ENCODE peak calls at places on chromosome 14, in seven cellular contexts. Z is Right ventricle myocardium inferior, Y is thoracic aorta, R is NCI-H1694 treated with DMSO at 0.1 percent for 48 hours, Q is spleen, C is esophagus muscularis mucosa, J is GM12891. E is an unnamed sample.

GRCh38 chr14:93775744-93776143 is 12.5 kb downstream of the PRIMA1 start:
- DNase-seq in Z (no peak), Q (no peak), C (no peak), Y (no peak), J (no peak), R (no peak), E (no peak)

GRCh38 chr14:100540926-100541620 is 46.1 kb downstream of the BEGAIN start:
- DNase-seq in Y (no peak), C (no peak), Z (peak), J (no peak), Q (peak), R (no peak), E (no peak)

GRCh38 chr14:88551094-88551870 is 3.5 kb downstream of the PTPN21 start:
- DNase-seq in Z (peak), Y (no peak), Q (peak), R (no peak), C (no peak), J (peak), E (peak)

GRCh38 chr14:30214456-30215090 is 286.9 kb upstream of the PRKD1 start:
- DNase-seq in J (no peak), C (no peak), R (peak), Y (no peak), Q (no peak), Z (no peak), E (no peak)

GRCh38 chr14:69363055-69363454 is 35.0 kb downstream of the ERH start:
- DNase-seq in Z (no peak), J (no peak), Y (no peak), C (no peak), R (no peak), Q (no peak), E (no peak)

GRCh38 chr14:88681755-88682494 is 110.8 kb downstream of the EML5 start:
- DNase-seq in Q (no peak), Z (no peak), Y (no peak), C (no peak), R (no peak), J (no peak), E (no peak)

GRCh38 chr14:55115861-55116245 is 13.2 kb upstream of the LGALS3 start:
- DNase-seq in R (no peak), Z (no peak), J (no peak), C (no peak), Q (no peak), Y (no peak), E (no peak)

GRCh38 chr14:72657214-72657921 is 236.5 kb downstream of the DPF3 start:
- DNase-seq in Z (no peak), Q (no peak), R (peak), Y (no peak), C (no peak), J (no peak), E (no peak)

GRCh38 chr14:22472935-22473854 is 115.8 kb downstream of the DAD1 start:
- DNase-seq in R (peak), J (peak), Z (no peak), Y (no peak), C (no peak), Q (no peak), E (no peak)